ENCODE peak calls at places on chromosomes 6 and 20, in nine cellular contexts. H, A, D, O, G, B, N, F and K are unnamed samples.

GRCh38 chr20:17667445-17667844 is 14.6 kb downstream of the RRBP1 start:
- DNase-seq in H (no peak), A (no peak), D (no peak), O (no peak), G (no peak), B (no peak), N (no peak), F (no peak), K (no peak)

GRCh38 chr20:61877331-61877730 is 188.3 kb downstream of the TAF4 start:
- DNase-seq in H (no peak), A (no peak), D (no peak), O (no peak), G (no peak), B (no peak), N (no peak), F (no peak), K (no peak)

GRCh38 chr6:4256969-4257368 is 121.6 kb upstream of the ECI2 start:
- DNase-seq in H (no peak), A (no peak), D (peak), O (no peak), G (no peak), B (peak), N (no peak), F (no peak), K (no peak)

GRCh38 chr6:25392372-25392771 is 113.2 kb downstream of the CARMIL1 start:
- DNase-seq in H (no peak), A (peak), D (no peak), O (no peak), G (no peak), B (no peak), N (no peak), F (no peak), K (no peak)

GRCh38 chr20:61883867-61884393 is 181.8 kb downstream of the TAF4 start:
- DNase-seq in H (no peak), A (no peak), D (no peak), O (no peak), G (no peak), B (no peak), N (no peak), F (no peak), K (no peak)

GRCh38 chr20:52637201-52637600 is 335.0 kb upstream of the TSHZ2 start:
- DNase-seq in H (no peak), A (no peak), D (no peak), O (no peak), G (no peak), B (no peak), N (no peak), F (no peak), K (no peak)

GRCh38 chr6:5135783-5136376 is 50.7 kb downstream of the PPP1R3G start:
- DNase-seq in H (peak), A (peak), D (no peak), O (peak), G (peak), B (peak), N (no peak), F (peak), K (peak)

GRCh38 chr20:37801921-37802320 is 101.0 kb upstream of the VSTM2L start:
- DNase-seq in H (no peak), A (no peak), D (no peak), O (no peak), G (no peak), B (no peak), N (no peak), F (no peak), K (no peak)

GRCh38 chr6:37569999-37570776 is 70.5 kb upstream of the CCDC167 start:
- DNase-seq in H (no peak), A (no peak), D (no peak), O (no peak), G (no peak), B (no peak), N (no peak), F (no peak), K (no peak)

GRCh38 chr6:68572525-68572924 is 62.6 kb upstream of the ADGRB3 start:
- DNase-seq in H (peak), A (peak), D (no peak), O (no peak), G (no peak), B (no peak), N (peak), F (peak), K (peak)

GRCh38 chr6:125301435-125302391 is at the start of gene HDDC2:
- DNase-seq in H (peak), A (peak), D (peak), O (peak), G (peak), B (peak), N (no peak), F (peak), K (peak)

GRCh38 chr6:167474171-167474570 is 149.3 kb downstream of the TTLL2 start:
- DNase-seq in H (no peak), A (no peak), D (no peak), O (no peak), G (no peak), B (no peak), N (no peak), F (no peak), K (no peak)

GRCh38 chr6:50655848-50656453 is 57.4 kb upstream of the TFAP2D start:
- DNase-seq in H (peak), A (peak), D (peak), O (no peak), G (no peak), B (no peak), N (no peak), F (no peak), K (no peak)

GRCh38 chr20:38889792-38890496 is 36.3 kb upstream of the FAM83D start:
- DNase-seq in H (no peak), A (no peak), D (no peak), O (no peak), G (no peak), B (no peak), N (no peak), F (no peak), K (no peak)

GRCh38 chr6:7916959-7917358 is 6.4 kb upstream of the TXNDC5 start:
- DNase-seq in H (no peak), A (no peak), D (no peak), O (no peak), G (no peak), B (no peak), N (no peak), F (no peak), K (no peak)

GRCh38 chr20:63703976-63704748 is 3.6 kb downstream of the ARFRP1 start:
- DNase-seq in H (no peak), A (no peak), D (no peak), O (no peak), G (no peak), B (no peak), N (no peak), F (no peak), K (no peak)